ENCODE peak calls at places on chromosomes 6 and 20, in four cellular contexts. Q is psoas muscle, U is fibroblast of lung, D is HCT116. I is an unnamed sample.
A peak's percentile ranks its signal among the peaks of the same experiment; 100 is the strongest.

GRCh38 chr6:168122011-168122410 is 43.0 kb upstream of the FRMD1 start:
- DNase-seq in Q (no peak), U (no peak), D (no peak), I (no peak)

GRCh38 chr6:90941885-90942284 is 355.0 kb upstream of the MAP3K7 start:
- DNase-seq in Q (no peak), U (no peak), D (no peak), I (peak; percentile 25)

GRCh38 chr20:38109657-38110524 is 55.2 kb downstream of the TGM2 start:
- DNase-seq in Q (peak; percentile 82), U (peak; percentile 96), D (no peak), I (peak; percentile 84)

GRCh38 chr6:109925060-109925459 is 53.1 kb upstream of the GPR6 start:
- DNase-seq in Q (no peak), U (peak; percentile 1), D (no peak), I (no peak)

GRCh38 chr6:52538252-52538905 is 38.5 kb downstream of the TRAM2 start:
- DNase-seq in Q (no peak), U (no peak), D (no peak), I (no peak)

GRCh38 chr20:50877232-50877631 is 54.0 kb downstream of the ADNP start:
- DNase-seq in Q (no peak), U (no peak), D (no peak), I (no peak)

GRCh38 chr6:5998741-5999687 is 7.7 kb downstream of the NRN1 start:
- DNase-seq in Q (no peak), U (no peak), D (no peak), I (no peak)

GRCh38 chr20:63698739-63699465 is 2.5 kb downstream of the TNFRSF6B start:
- DNase-seq in Q (peak; percentile 85), U (peak; percentile 84), D (peak; percentile 67), I (peak; percentile 86)

GRCh38 chr20:35092524-35093244 is at the start of gene TRPC4AP:
- DNase-seq in Q (peak; percentile 90), U (peak; percentile 89), D (peak; percentile 76), I (peak; percentile 89)

GRCh38 chr20:51434556-51435256 is 107.8 kb downstream of the NFATC2 start:
- DNase-seq in Q (no peak), U (peak; percentile 88), D (peak; percentile 54), I (no peak)

GRCh38 chr6:53894086-53894485 is 99.3 kb downstream of the LRRC1 start:
- DNase-seq in Q (no peak), U (peak; percentile 44), D (no peak), I (no peak)

GRCh38 chr20:10508468-10509251 is 73.6 kb downstream of the SLX4IP start:
- DNase-seq in Q (no peak), U (peak; percentile 76), D (no peak), I (no peak)

GRCh38 chr6:111263837-111264236 is 176.5 kb downstream of the SLC16A10 start:
- DNase-seq in Q (no peak), U (peak; percentile 65), D (peak; percentile 37), I (peak; percentile 46)

GRCh38 chr6:163376167-163376566 is 38.4 kb upstream of the QKI start:
- DNase-seq in Q (no peak), U (no peak), D (no peak), I (no peak)

GRCh38 chr20:24958506-24959385 is 9.7 kb downstream of the CST7 start:
- DNase-seq in Q (no peak), U (no peak), D (no peak), I (no peak)

GRCh38 chr6:3762852-3763251 is 11.3 kb upstream of the PXDC1 start:
- DNase-seq in Q (no peak), U (no peak), D (no peak), I (no peak)

GRCh38 chr20:23235173-23236027 is 115.2 kb upstream of the NXT1 start:
- DNase-seq in Q (peak; percentile 63), U (peak; percentile 87), D (peak; percentile 52), I (peak; percentile 75)

GRCh38 chr6:22149501-22150490 is 147.0 kb downstream of the PRL start:
- DNase-seq in Q (no peak), U (peak; percentile 80), D (no peak), I (peak; percentile 65)

GRCh38 chr6:138576303-138576702 is 77.0 kb upstream of the NHSL1 start:
- DNase-seq in Q (no peak), U (no peak), D (no peak), I (no peak)

GRCh38 chr6:126625019-126625418 is 285.1 kb downstream of the CENPW start:
- DNase-seq in Q (no peak), U (peak; percentile 49), D (no peak), I (no peak)

GRCh38 chr6:6943411-6943810 is 164.3 kb upstream of the RREB1 start:
- DNase-seq in Q (no peak), U (no peak), D (no peak), I (no peak)

GRCh38 chr6:153553627-153554026 is 422.5 kb upstream of the RGS17 start:
- DNase-seq in Q (no peak), U (peak; percentile 20), D (peak; percentile 7), I (no peak)

GRCh38 chr6:104940238-104940880 is 16.5 kb upstream of the LIN28B start:
- DNase-seq in Q (no peak), U (no peak), D (no peak), I (no peak)

GRCh38 chr6:148704539-148704938 is 42.3 kb upstream of the UST start:
- DNase-seq in Q (no peak), U (no peak), D (no peak), I (no peak)

GRCh38 chr6:23218751-23219150 is 649.4 kb downstream of the HDGFL1 start:
- DNase-seq in Q (no peak), U (no peak), D (no peak), I (no peak)

GRCh38 chr6:112560651-112561050 is 213.5 kb downstream of the RFPL4B start:
- DNase-seq in Q (no peak), U (no peak), D (no peak), I (no peak)

GRCh38 chr20:42721923-42722322 is 467.8 kb downstream of the PTPRT start:
- DNase-seq in Q (no peak), U (no peak), D (no peak), I (no peak)

GRCh38 chr20:63653041-63653973 is at the start of gene STMN3:
- DNase-seq in Q (peak; percentile 87), U (peak; percentile 95), D (peak; percentile 74), I (peak; percentile 95)

GRCh38 chr6:136992113-136992512 is 52.7 kb downstream of the IL20RA start:
- DNase-seq in Q (no peak), U (no peak), D (no peak), I (no peak)

GRCh38 chr6:136987526-136987925 is 57.2 kb downstream of the IL20RA start:
- DNase-seq in Q (no peak), U (no peak), D (no peak), I (no peak)

GRCh38 chr6:136989591-136990578 is 54.9 kb downstream of the IL20RA start:
- DNase-seq in Q (no peak), U (no peak), D (no peak), I (no peak)

GRCh38 chr6:136991614-136992013 is 53.2 kb downstream of the IL20RA start:
- DNase-seq in Q (no peak), U (no peak), D (no peak), I (no peak)

DNA sequence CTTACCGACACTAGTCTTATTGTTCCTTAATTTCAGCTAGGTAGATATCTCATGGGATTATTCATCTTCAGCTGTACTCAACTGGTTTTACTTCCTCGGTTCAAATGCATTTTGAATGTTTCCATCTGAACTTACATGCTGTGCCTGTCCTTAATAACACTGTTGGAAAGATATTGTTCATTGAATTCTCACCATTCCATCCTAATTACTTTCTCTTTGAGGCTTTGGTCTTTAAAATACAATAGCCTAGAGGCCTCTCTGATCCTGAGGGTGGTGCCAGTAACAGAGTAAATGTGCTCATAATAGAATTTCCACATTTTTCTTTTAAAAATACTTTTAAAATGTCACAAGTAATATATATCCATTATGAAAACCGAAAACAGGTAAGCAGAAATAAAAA is 54.0 kb downstream of the IL20RA start:
- DNase-seq in Q (no peak), U (no peak), D (no peak), I (no peak)
- H3K27ac ChIP-seq in Q (no peak overlapping the region), U (no peak overlapping the region), D (no peak overlapping the region), I (no peak overlapping the region)

GRCh38 chr20:36991708-36992107 is 40.2 kb upstream of the SAMHD1 start:
- DNase-seq in Q (no peak), U (no peak), D (no peak), I (no peak)

GRCh38 chr20:36992802-36993334 is 41.4 kb upstream of the SAMHD1 start:
- DNase-seq in Q (no peak), U (no peak), D (no peak), I (no peak)

GRCh38 chr20:36988494-36988966 is 37.0 kb upstream of the SAMHD1 start:
- DNase-seq in Q (no peak), U (peak; percentile 11), D (no peak), I (no peak)
- H3K27ac ChIP-seq in Q (no peak overlapping the region), U (no peak overlapping the region), D (no peak overlapping the region), I (no peak overlapping the region)

GRCh38 chr6:68710496-68710895 is 75.4 kb downstream of the ADGRB3 start:
- DNase-seq in Q (no peak), U (no peak), D (no peak), I (no peak)

GRCh38 chr6:68711386-68712000 is 76.4 kb downstream of the ADGRB3 start:
- DNase-seq in Q (no peak), U (no peak), D (no peak), I (no peak)

GRCh38 chr6:68709091-68709490 is 74.0 kb downstream of the ADGRB3 start:
- DNase-seq in Q (no peak), U (no peak), D (no peak), I (no peak)

GRCh38 chr6:68710916-68711315 is 75.8 kb downstream of the ADGRB3 start:
- DNase-seq in Q (no peak), U (no peak), D (no peak), I (no peak)

GRCh38 chr6:68709882-68710281 is 74.8 kb downstream of the ADGRB3 start:
- DNase-seq in Q (no peak), U (no peak), D (no peak), I (no peak)
- H3K27ac ChIP-seq in Q (no peak overlapping the region), U (no peak overlapping the region), D (no peak overlapping the region), I (no peak overlapping the region)

GRCh38 chr6:37126554-37126906 is 43.4 kb upstream of the PIM1 start:
- DNase-seq in Q (no peak), U (no peak), D (no peak), I (no peak)

GRCh38 chr6:37123957-37124729 is 45.8 kb upstream of the PIM1 start:
- DNase-seq in Q (no peak), U (no peak), D (no peak), I (no peak)

GRCh38 chr6:37126961-37127360 is 43.0 kb upstream of the PIM1 start:
- DNase-seq in Q (no peak), U (no peak), D (no peak), I (no peak)

GRCh38 chr6:37127961-37128862 is 41.7 kb upstream of the PIM1 start:
- DNase-seq in Q (no peak), U (peak; percentile 85), D (no peak), I (peak; percentile 46)

GRCh38 chr6:37125779-37126553 is 44.0 kb upstream of the PIM1 start:
- DNase-seq in Q (no peak), U (no peak), D (no peak), I (no peak)
- H3K27ac ChIP-seq in Q (no peak overlapping the region), U (no peak overlapping the region), D (no peak overlapping the region), I (no peak overlapping the region)

GRCh38 chr6:97288188-97288587 is 5.2 kb upstream of the MMS22L start:
- DNase-seq in Q (no peak), U (no peak), D (no peak), I (no peak)

GRCh38 chr6:97282238-97282725 is 734 bp downstream of the MMS22L start:
- DNase-seq in Q (no peak), U (peak; percentile 7), D (no peak), I (no peak)

GRCh38 chr6:97280766-97281165 is 2.2 kb downstream of the MMS22L start:
- DNase-seq in Q (no peak), U (no peak), D (no peak), I (no peak)

GRCh38 chr6:97282726-97283617 is at the start of gene MMS22L:
- DNase-seq in Q (peak; percentile 92), U (peak; percentile 95), D (peak; percentile 91), I (peak; percentile 96)
- H3K27ac ChIP-seq in Q (peak within 1 kb of the TSS; percentile 30), U (peak within 1 kb of the TSS; percentile 66), D (peak within 1 kb of the TSS; percentile 50), I (peak within 1 kb of the TSS; percentile 72)

I was measured in adrenal gland.